ENCODE peak calls at places on chromosomes 4 and X, in nine cellular contexts. One of them, this sample, is unnamed.

GRCh38 chrX:45385767-45386166 is 185.1 kb upstream of the DIPK2B start:
- DNase-seq in body of pancreas: no peak
- DNase-seq in endodermal cell: no peak
- DNase-seq in H1: no peak
- DNase-seq in foreskin fibroblast: peak
- DNase-seq in H9: no peak
- DNase-seq in nephron progenitor cell: no peak
- DNase-seq in mammary epithelial cell: no peak
- DNase-seq in fibroblast of lung: peak
- DNase-seq in this sample: no peak

GRCh38 chr4:179165339-179165738 is 1723.1 kb upstream of the AGA start:
- DNase-seq in body of pancreas: no peak
- DNase-seq in endodermal cell: no peak
- DNase-seq in H1: no peak
- DNase-seq in foreskin fibroblast: no peak
- DNase-seq in H9: no peak
- DNase-seq in nephron progenitor cell: no peak
- DNase-seq in mammary epithelial cell: no peak
- DNase-seq in fibroblast of lung: no peak
- DNase-seq in this sample: no peak

GRCh38 chr4:17060230-17060629 is 161.8 kb upstream of the LDB2 start:
- DNase-seq in body of pancreas: no peak
- DNase-seq in endodermal cell: no peak
- DNase-seq in H1: no peak
- DNase-seq in foreskin fibroblast: no peak
- DNase-seq in H9: no peak
- DNase-seq in nephron progenitor cell: no peak
- DNase-seq in mammary epithelial cell: no peak
- DNase-seq in fibroblast of lung: no peak
- DNase-seq in this sample: no peak

GRCh38 chrX:103398321-103398937 is 22.1 kb downstream of the BEX3 start:
- DNase-seq in body of pancreas: no peak
- DNase-seq in endodermal cell: no peak
- DNase-seq in H1: no peak
- DNase-seq in foreskin fibroblast: peak
- DNase-seq in H9: no peak
- DNase-seq in nephron progenitor cell: no peak
- DNase-seq in mammary epithelial cell: peak
- DNase-seq in fibroblast of lung: peak
- DNase-seq in this sample: no peak

GRCh38 chr4:47863486-47863885 is 25.6 kb upstream of the CORIN start:
- DNase-seq in body of pancreas: no peak
- DNase-seq in endodermal cell: no peak
- DNase-seq in H1: no peak
- DNase-seq in foreskin fibroblast: no peak
- DNase-seq in H9: no peak
- DNase-seq in nephron progenitor cell: no peak
- DNase-seq in mammary epithelial cell: no peak
- DNase-seq in fibroblast of lung: peak
- DNase-seq in this sample: no peak

GRCh38 chr4:98474408-98474844 is 184.0 kb downstream of the TSPAN5 start:
- DNase-seq in body of pancreas: no peak
- DNase-seq in endodermal cell: no peak
- DNase-seq in H1: no peak
- DNase-seq in foreskin fibroblast: peak
- DNase-seq in H9: no peak
- DNase-seq in nephron progenitor cell: no peak
- DNase-seq in mammary epithelial cell: peak
- DNase-seq in fibroblast of lung: peak
- DNase-seq in this sample: no peak

GRCh38 chr4:41887821-41888699 is 47.2 kb upstream of the TMEM33 start:
- DNase-seq in body of pancreas: peak
- DNase-seq in endodermal cell: peak
- DNase-seq in H1: no peak
- DNase-seq in foreskin fibroblast: peak
- DNase-seq in H9: no peak
- DNase-seq in nephron progenitor cell: peak
- DNase-seq in mammary epithelial cell: no peak
- DNase-seq in fibroblast of lung: peak
- DNase-seq in this sample: peak

GRCh38 chr4:61734409-61734808 is 534.3 kb downstream of the ADGRL3 start:
- DNase-seq in body of pancreas: no peak
- DNase-seq in endodermal cell: no peak
- DNase-seq in H1: no peak
- DNase-seq in foreskin fibroblast: no peak
- DNase-seq in H9: no peak
- DNase-seq in nephron progenitor cell: no peak
- DNase-seq in mammary epithelial cell: no peak
- DNase-seq in fibroblast of lung: no peak
- DNase-seq in this sample: no peak

GRCh38 chrX:151723156-151723760 is 7.4 kb downstream of the FATE1 start:
- DNase-seq in body of pancreas: no peak
- DNase-seq in endodermal cell: no peak
- DNase-seq in H1: no peak
- DNase-seq in foreskin fibroblast: no peak
- DNase-seq in H9: no peak
- DNase-seq in nephron progenitor cell: no peak
- DNase-seq in mammary epithelial cell: no peak
- DNase-seq in fibroblast of lung: no peak
- DNase-seq in this sample: peak

GRCh38 chr4:139281212-139281611 is 1.2 kb upstream of the MGARP start:
- DNase-seq in body of pancreas: no peak
- DNase-seq in endodermal cell: no peak
- DNase-seq in H1: no peak
- DNase-seq in foreskin fibroblast: no peak
- DNase-seq in H9: no peak
- DNase-seq in nephron progenitor cell: no peak
- DNase-seq in mammary epithelial cell: no peak
- DNase-seq in fibroblast of lung: no peak
- DNase-seq in this sample: no peak

GRCh38 chrX:1086444-1087409 is 125.7 kb downstream of the CRLF2 start:
- DNase-seq in body of pancreas: no peak
- DNase-seq in endodermal cell: no peak
- DNase-seq in H1: no peak
- DNase-seq in foreskin fibroblast: no peak
- DNase-seq in H9: no peak
- DNase-seq in nephron progenitor cell: no peak
- DNase-seq in mammary epithelial cell: peak
- DNase-seq in fibroblast of lung: no peak
- DNase-seq in this sample: no peak

GRCh38 chrX:48683411-48683982 is at the start of gene WAS:
- DNase-seq in body of pancreas: no peak
- DNase-seq in endodermal cell: no peak
- DNase-seq in H1: no peak
- DNase-seq in foreskin fibroblast: no peak
- DNase-seq in H9: no peak
- DNase-seq in nephron progenitor cell: no peak
- DNase-seq in mammary epithelial cell: no peak
- DNase-seq in fibroblast of lung: no peak
- DNase-seq in this sample: no peak

GRCh38 chr4:78862314-78862737 is 76.9 kb downstream of the PAQR3 start:
- DNase-seq in body of pancreas: no peak
- DNase-seq in endodermal cell: no peak
- DNase-seq in H1: no peak
- DNase-seq in foreskin fibroblast: no peak
- DNase-seq in H9: no peak
- DNase-seq in nephron progenitor cell: no peak
- DNase-seq in mammary epithelial cell: no peak
- DNase-seq in fibroblast of lung: no peak
- DNase-seq in this sample: no peak

GRCh38 chr4:139704915-139705485 is 39.4 kb downstream of the MGST2 start:
- DNase-seq in body of pancreas: no peak
- DNase-seq in endodermal cell: no peak
- DNase-seq in H1: no peak
- DNase-seq in foreskin fibroblast: no peak
- DNase-seq in H9: no peak
- DNase-seq in nephron progenitor cell: no peak
- DNase-seq in mammary epithelial cell: no peak
- DNase-seq in fibroblast of lung: peak
- DNase-seq in this sample: no peak

GRCh38 chr4:58602701-58603359 is 1492.6 kb upstream of the IGFBP7 start:
- DNase-seq in body of pancreas: no peak
- DNase-seq in endodermal cell: no peak
- DNase-seq in H1: no peak
- DNase-seq in foreskin fibroblast: no peak
- DNase-seq in H9: no peak
- DNase-seq in nephron progenitor cell: no peak
- DNase-seq in mammary epithelial cell: no peak
- DNase-seq in fibroblast of lung: no peak
- DNase-seq in this sample: no peak

GRCh38 chrX:41300758-41301437 is 33.1 kb upstream of the DDX3X start:
- DNase-seq in body of pancreas: no peak
- DNase-seq in endodermal cell: no peak
- DNase-seq in H1: no peak
- DNase-seq in foreskin fibroblast: peak
- DNase-seq in H9: no peak
- DNase-seq in nephron progenitor cell: no peak
- DNase-seq in mammary epithelial cell: no peak
- DNase-seq in fibroblast of lung: peak
- DNase-seq in this sample: no peak

GRCh38 chrX:17584248-17584681 is 153.0 kb upstream of the SCML1 start:
- DNase-seq in body of pancreas: no peak
- DNase-seq in endodermal cell: no peak
- DNase-seq in H1: no peak
- DNase-seq in foreskin fibroblast: peak
- DNase-seq in H9: no peak
- DNase-seq in nephron progenitor cell: no peak
- DNase-seq in mammary epithelial cell: no peak
- DNase-seq in fibroblast of lung: peak
- DNase-seq in this sample: no peak

DNA sequence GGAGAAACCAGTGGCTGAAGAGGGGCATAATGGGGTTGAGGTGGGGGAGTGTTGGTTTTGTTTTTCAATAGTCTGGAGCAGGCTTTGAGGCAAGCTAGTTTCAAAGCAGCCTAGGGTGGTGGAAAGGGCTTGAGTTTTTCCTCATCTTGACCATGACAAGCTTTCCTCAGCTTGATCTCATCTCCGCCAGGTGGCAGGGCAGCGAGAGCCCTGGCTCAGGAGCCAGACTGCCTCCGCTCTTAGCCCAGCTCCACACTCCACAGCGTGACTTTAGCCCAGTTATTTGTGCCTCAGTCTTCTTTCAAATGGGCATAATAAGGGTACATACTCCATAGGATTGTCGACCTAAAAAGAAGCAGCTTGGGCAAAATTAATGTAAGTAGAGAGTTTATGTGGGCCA is 29.9 kb upstream of the SOWAHD start:
- DNase-seq in body of pancreas: no peak
- DNase-seq in endodermal cell: peak
- DNase-seq in H1: peak
- DNase-seq in foreskin fibroblast: no peak
- DNase-seq in H9: peak
- DNase-seq in nephron progenitor cell: no peak
- DNase-seq in mammary epithelial cell: no peak
- DNase-seq in fibroblast of lung: no peak
- DNase-seq in this sample: peak
- TF ChIP-seq CTCF in body of pancreas: no peak
- TF ChIP-seq CTCF in endodermal cell: peak
- TF ChIP-seq CTCF in H1: peak
- TF ChIP-seq CTCF in foreskin fibroblast: no peak
- TF ChIP-seq CTCF in H9: peak
- TF ChIP-seq CTCF in nephron progenitor cell: no peak
- TF ChIP-seq CTCF in mammary epithelial cell: peak
- TF ChIP-seq CTCF in fibroblast of lung: no peak
- TF ChIP-seq CTCF in this sample: no peak

GRCh38 chr4:144572660-144573059 is 73.3 kb upstream of the HHIP start:
- DNase-seq in body of pancreas: peak
- DNase-seq in endodermal cell: peak
- DNase-seq in H1: no peak
- DNase-seq in foreskin fibroblast: no peak
- DNase-seq in H9: peak
- DNase-seq in nephron progenitor cell: no peak
- DNase-seq in mammary epithelial cell: no peak
- DNase-seq in fibroblast of lung: no peak
- DNase-seq in this sample: peak
- TF ChIP-seq CTCF in body of pancreas: no peak
- TF ChIP-seq CTCF in endodermal cell: peak
- TF ChIP-seq CTCF in H1: peak
- TF ChIP-seq CTCF in foreskin fibroblast: no peak
- TF ChIP-seq CTCF in H9: peak
- TF ChIP-seq CTCF in nephron progenitor cell: no peak
- TF ChIP-seq CTCF in mammary epithelial cell: no peak
- TF ChIP-seq CTCF in fibroblast of lung: no peak
- TF ChIP-seq CTCF in this sample: peak

GRCh38 chr4:124884316-124884715 is 171.8 kb upstream of the ANKRD50 start:
- DNase-seq in body of pancreas: no peak
- DNase-seq in endodermal cell: no peak
- DNase-seq in H1: no peak
- DNase-seq in foreskin fibroblast: no peak
- DNase-seq in H9: no peak
- DNase-seq in nephron progenitor cell: no peak
- DNase-seq in mammary epithelial cell: no peak
- DNase-seq in fibroblast of lung: no peak
- DNase-seq in this sample: no peak

GRCh38 chr4:124883642-124884041 is 171.1 kb upstream of the ANKRD50 start:
- DNase-seq in body of pancreas: no peak
- DNase-seq in endodermal cell: no peak
- DNase-seq in H1: no peak
- DNase-seq in foreskin fibroblast: peak
- DNase-seq in H9: no peak
- DNase-seq in nephron progenitor cell: no peak
- DNase-seq in mammary epithelial cell: no peak
- DNase-seq in fibroblast of lung: peak
- DNase-seq in this sample: no peak

GRCh38 chr4:124890522-124890921 is 178.0 kb upstream of the ANKRD50 start:
- DNase-seq in body of pancreas: no peak
- DNase-seq in endodermal cell: no peak
- DNase-seq in H1: no peak
- DNase-seq in foreskin fibroblast: peak
- DNase-seq in H9: no peak
- DNase-seq in nephron progenitor cell: no peak
- DNase-seq in mammary epithelial cell: no peak
- DNase-seq in fibroblast of lung: peak
- DNase-seq in this sample: no peak

DNA sequence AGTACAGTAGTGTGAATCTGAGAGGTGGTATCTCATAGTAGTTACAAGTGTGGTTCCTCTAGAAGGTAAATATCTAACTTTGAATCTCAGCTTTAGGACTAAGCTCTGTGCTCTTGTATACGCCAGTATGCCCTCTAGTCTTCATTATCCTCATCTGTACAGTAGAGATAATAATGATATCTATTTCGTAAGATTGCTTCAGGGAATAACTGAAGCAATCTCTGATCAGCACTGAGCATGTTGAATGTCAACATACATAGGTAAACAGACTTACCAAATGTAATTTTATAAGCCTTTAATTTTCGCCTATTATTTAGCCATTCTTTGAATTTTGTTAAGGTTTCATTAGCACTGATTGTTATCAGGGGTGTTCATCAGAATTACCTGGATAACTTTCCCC is 175.2 kb upstream of the ANKRD50 start:
- DNase-seq in body of pancreas: no peak
- DNase-seq in endodermal cell: no peak
- DNase-seq in H1: no peak
- DNase-seq in foreskin fibroblast: no peak
- DNase-seq in H9: no peak
- DNase-seq in nephron progenitor cell: no peak
- DNase-seq in mammary epithelial cell: no peak
- DNase-seq in fibroblast of lung: no peak
- DNase-seq in this sample: no peak
- TF ChIP-seq CTCF in body of pancreas: no peak
- TF ChIP-seq CTCF in endodermal cell: no peak
- TF ChIP-seq CTCF in H1: no peak
- TF ChIP-seq CTCF in foreskin fibroblast: no peak
- TF ChIP-seq CTCF in H9: no peak
- TF ChIP-seq CTCF in nephron progenitor cell: no peak
- TF ChIP-seq CTCF in mammary epithelial cell: no peak
- TF ChIP-seq CTCF in fibroblast of lung: no peak
- TF ChIP-seq CTCF in this sample: no peak

GRCh38 chr4:87543835-87544461 is 14.8 kb upstream of the SPARCL1 start:
- DNase-seq in body of pancreas: no peak
- DNase-seq in endodermal cell: peak
- DNase-seq in H1: no peak
- DNase-seq in foreskin fibroblast: peak
- DNase-seq in H9: no peak
- DNase-seq in nephron progenitor cell: no peak
- DNase-seq in mammary epithelial cell: peak
- DNase-seq in fibroblast of lung: peak
- DNase-seq in this sample: peak
- TF ChIP-seq CTCF in body of pancreas: no peak
- TF ChIP-seq CTCF in endodermal cell: peak
- TF ChIP-seq CTCF in H1: peak
- TF ChIP-seq CTCF in foreskin fibroblast: peak
- TF ChIP-seq CTCF in H9: peak
- TF ChIP-seq CTCF in nephron progenitor cell: peak
- TF ChIP-seq CTCF in mammary epithelial cell: peak
- TF ChIP-seq CTCF in fibroblast of lung: peak
- TF ChIP-seq CTCF in this sample: peak

This sample was measured in endothelial cell.